ENCODE peak calls at places on chromosomes 7 and 10, in four cellular contexts. One of them, this sample, is unnamed.

GRCh38 chr10:86291616-86292340 is 74.8 kb downstream of the GRID1 start:
- DNase-seq in GM12865: no peak
- DNase-seq in heart left ventricle: no peak
- DNase-seq in GM23338: peak
- DNase-seq in this sample: no peak

GRCh38 chr10:110865804-110866482 is 5.8 kb upstream of the PDCD4 start:
- DNase-seq in GM23338: no peak
- DNase-seq in GM12865: peak
- DNase-seq in heart left ventricle: no peak
- DNase-seq in this sample: peak

GRCh38 chr10:132975976-132976682 is 33.8 kb upstream of the CFAP46 start:
- DNase-seq in GM12865: no peak
- DNase-seq in heart left ventricle: no peak
- DNase-seq in GM23338: no peak
- DNase-seq in this sample: no peak

GRCh38 chr10:106609867-106610266 is 554.6 kb downstream of the SORCS1 start:
- DNase-seq in heart left ventricle: no peak
- DNase-seq in GM23338: peak
- DNase-seq in GM12865: peak
- DNase-seq in this sample: no peak

GRCh38 chr10:81978238-81978637 is 103.2 kb downstream of the NRG3 start:
- DNase-seq in heart left ventricle: no peak
- DNase-seq in GM12865: peak
- DNase-seq in GM23338: peak
- DNase-seq in this sample: no peak

GRCh38 chr10:123869015-123869414 is 22.6 kb downstream of the CPXM2 start:
- DNase-seq in GM23338: no peak
- DNase-seq in GM12865: no peak
- DNase-seq in heart left ventricle: no peak
- DNase-seq in this sample: no peak

GRCh38 chr7:32511791-32512190 is 16.5 kb downstream of the AVL9 start:
- DNase-seq in GM12865: no peak
- DNase-seq in GM23338: no peak
- DNase-seq in heart left ventricle: no peak
- DNase-seq in this sample: no peak

GRCh38 chr10:112471878-112472487 is 25.0 kb downstream of the VTI1A start:
- DNase-seq in heart left ventricle: no peak
- DNase-seq in GM12865: peak
- DNase-seq in GM23338: peak
- DNase-seq in this sample: no peak

GRCh38 chr7:76514926-76515325 is 4.6 kb downstream of the UPK3B start:
- DNase-seq in GM12865: no peak
- DNase-seq in GM23338: peak
- DNase-seq in heart left ventricle: no peak
- DNase-seq in this sample: no peak

GRCh38 chr7:30846378-30846777 is 65.3 kb upstream of the AQP1 start:
- DNase-seq in GM12865: no peak
- DNase-seq in heart left ventricle: no peak
- DNase-seq in GM23338: no peak
- DNase-seq in this sample: no peak

GRCh38 chr7:64180989-64181388 is 26.0 kb upstream of the ZNF735 start:
- DNase-seq in heart left ventricle: no peak
- DNase-seq in GM12865: no peak
- DNase-seq in GM23338: peak
- DNase-seq in this sample: no peak

GRCh38 chr7:55211721-55212120 is 153.4 kb upstream of the LANCL2 start:
- DNase-seq in GM23338: peak
- DNase-seq in heart left ventricle: no peak
- DNase-seq in GM12865: no peak
- DNase-seq in this sample: no peak

GRCh38 chr10:82136103-82136502 is 261.1 kb downstream of the NRG3 start:
- DNase-seq in GM23338: no peak
- DNase-seq in heart left ventricle: no peak
- DNase-seq in GM12865: no peak
- DNase-seq in this sample: no peak

GRCh38 chr10:125325326-125325725 is 165.0 kb upstream of the CTBP2 start:
- DNase-seq in GM12865: no peak
- DNase-seq in GM23338: no peak
- DNase-seq in heart left ventricle: no peak
- DNase-seq in this sample: no peak

GRCh38 chr7:1810521-1810920 is 140.4 kb downstream of the ELFN1 start:
- DNase-seq in GM12865: no peak
- DNase-seq in GM23338: no peak
- DNase-seq in heart left ventricle: no peak
- DNase-seq in this sample: no peak

GRCh38 chr7:73892003-73892975 is 31.3 kb downstream of the TMEM270 start:
- DNase-seq in GM12865: no peak
- DNase-seq in GM23338: no peak
- DNase-seq in heart left ventricle: no peak
- DNase-seq in this sample: no peak

GRCh38 chr7:64849250-64849923 is 53.7 kb upstream of the ZNF273 start:
- DNase-seq in GM23338: peak
- DNase-seq in GM12865: no peak
- DNase-seq in heart left ventricle: no peak
- DNase-seq in this sample: no peak

GRCh38 chr7:6576024-6576866 is 1.0 kb upstream of the ZDHHC4 start:
- DNase-seq in heart left ventricle: no peak
- DNase-seq in GM23338: peak
- DNase-seq in GM12865: peak
- DNase-seq in this sample: no peak

GRCh38 chr7:2278026-2278425 is 36.0 kb downstream of the NUDT1 start:
- DNase-seq in GM12865: no peak
- DNase-seq in heart left ventricle: no peak
- DNase-seq in GM23338: no peak
- DNase-seq in this sample: no peak

GRCh38 chr10:53737132-53737531 is 964.5 kb upstream of the MBL2 start:
- DNase-seq in GM12865: no peak
- DNase-seq in GM23338: no peak
- DNase-seq in heart left ventricle: no peak
- DNase-seq in this sample: no peak

GRCh38 chr10:121853950-121854349 is 73.9 kb downstream of the ATE1 start:
- DNase-seq in heart left ventricle: no peak
- DNase-seq in GM12865: no peak
- DNase-seq in GM23338: no peak
- DNase-seq in this sample: no peak

GRCh38 chr7:125599387-125599786 is 669.8 kb upstream of the POT1 start:
- DNase-seq in heart left ventricle: no peak
- DNase-seq in GM23338: no peak
- DNase-seq in GM12865: no peak
- DNase-seq in this sample: no peak

GRCh38 chr7:129327076-129327475 is 102.2 kb downstream of the AHCYL2 start:
- DNase-seq in heart left ventricle: no peak
- DNase-seq in GM12865: no peak
- DNase-seq in GM23338: no peak
- DNase-seq in this sample: no peak

GRCh38 chr7:34832020-34832419 is 174.0 kb downstream of the NPSR1 start:
- DNase-seq in heart left ventricle: no peak
- DNase-seq in GM12865: no peak
- DNase-seq in GM23338: no peak
- DNase-seq in this sample: no peak

GRCh38 chr10:120719333-120719732 is 131.8 kb upstream of the WDR11 start:
- DNase-seq in GM12865: peak
- DNase-seq in GM23338: no peak
- DNase-seq in heart left ventricle: no peak
- DNase-seq in this sample: no peak

DNA sequence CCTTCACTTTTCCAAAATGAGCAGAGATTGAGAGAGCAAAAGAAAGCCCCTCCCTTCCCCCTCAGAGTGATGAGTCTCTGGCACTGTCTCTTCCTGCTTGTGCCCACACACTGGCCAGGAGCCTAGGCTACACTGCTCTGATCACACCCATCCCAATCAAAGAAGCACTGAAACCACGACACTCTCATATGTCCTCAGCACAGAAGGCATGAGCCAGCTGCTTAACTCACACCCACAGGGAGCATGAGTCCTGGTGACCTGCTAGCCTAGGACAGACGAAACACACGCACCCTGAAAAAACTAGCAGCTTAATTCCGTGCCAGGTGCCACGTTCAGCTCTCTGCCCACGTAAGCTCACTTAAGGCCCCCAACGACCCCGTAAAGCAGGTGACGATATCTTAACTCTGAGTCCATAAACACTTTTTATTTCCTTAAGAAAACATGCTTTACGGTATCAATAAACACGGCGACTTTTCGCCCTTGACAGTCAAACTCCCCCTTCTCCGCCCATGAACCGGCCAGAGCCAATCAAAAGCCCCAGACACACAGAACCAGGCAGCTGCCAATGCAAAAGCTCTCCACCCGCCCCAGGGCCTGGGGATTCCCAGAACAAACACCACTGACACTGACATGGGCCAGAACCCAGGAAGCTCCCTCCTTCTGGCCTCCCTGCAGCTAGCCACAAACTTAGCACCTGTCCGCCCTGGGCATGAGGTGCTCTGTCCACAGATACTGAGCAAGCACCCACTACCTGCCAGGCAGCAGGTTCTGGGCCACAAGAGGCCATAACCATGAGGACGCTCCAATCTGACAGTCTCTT is 69.0 kb downstream of the TNRC18 start:
- DNase-seq in GM12865: peak
- DNase-seq in GM23338: peak
- DNase-seq in heart left ventricle: peak
- DNase-seq in this sample: no peak
- H3K4me3 ChIP-seq in GM12865: no peak
- H3K4me3 ChIP-seq in GM23338: no peak
- H3K4me3 ChIP-seq in heart left ventricle: peak
- H3K4me3 ChIP-seq in this sample: no peak

GRCh38 chr7:155531686-155532085 is 14.7 kb downstream of the CNPY1 start:
- DNase-seq in heart left ventricle: no peak
- DNase-seq in GM12865: no peak
- DNase-seq in GM23338: no peak
- DNase-seq in this sample: no peak

GRCh38 chr7:155534691-155535090 is 11.7 kb downstream of the CNPY1 start:
- DNase-seq in heart left ventricle: no peak
- DNase-seq in GM12865: no peak
- DNase-seq in GM23338: no peak
- DNase-seq in this sample: no peak

GRCh38 chr7:155533827-155534690 is 12.3 kb downstream of the CNPY1 start:
- DNase-seq in GM12865: peak
- DNase-seq in GM23338: peak
- DNase-seq in heart left ventricle: no peak
- DNase-seq in this sample: peak

GRCh38 chr7:155532792-155533119 is 13.6 kb downstream of the CNPY1 start:
- DNase-seq in GM23338: no peak
- DNase-seq in heart left ventricle: no peak
- DNase-seq in GM12865: no peak
- DNase-seq in this sample: no peak

DNA sequence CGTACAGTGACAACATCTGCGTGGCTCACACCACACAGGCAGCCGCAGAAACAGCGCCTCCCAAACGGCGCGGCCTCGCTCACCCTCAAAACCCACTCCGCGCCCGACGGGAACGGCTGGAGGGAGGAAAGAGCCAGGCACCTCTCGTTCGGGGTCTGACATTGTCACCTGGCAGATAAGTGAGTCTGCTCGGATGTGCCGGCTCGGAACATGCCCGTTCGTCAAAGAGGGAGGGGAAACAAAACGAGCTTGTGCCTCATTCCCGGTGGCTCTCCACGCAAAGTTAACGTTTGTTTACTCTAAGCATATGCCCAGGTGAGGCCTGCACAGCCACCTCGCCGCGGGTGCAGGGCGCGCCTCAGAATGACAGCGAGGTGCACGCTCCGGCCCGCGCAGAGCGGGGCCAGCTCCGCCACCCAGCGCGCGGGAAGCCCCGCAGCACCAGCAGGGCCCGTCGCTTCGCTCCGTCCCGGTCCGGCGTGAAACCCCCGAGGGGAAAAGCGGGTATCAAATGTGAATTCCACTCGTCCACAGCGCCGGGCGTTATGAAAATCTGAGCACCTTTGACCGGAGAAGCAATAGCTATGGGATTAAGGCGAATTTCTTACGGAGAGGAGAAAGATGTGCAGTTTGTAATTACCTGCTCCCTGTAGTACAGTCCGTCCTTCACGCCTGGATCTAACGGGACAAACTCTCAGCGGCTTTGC is 13.1 kb downstream of the CNPY1 start:
- DNase-seq in heart left ventricle: no peak
- DNase-seq in GM12865: no peak
- DNase-seq in GM23338: peak
- DNase-seq in this sample: no peak
- TF ChIP-seq CTCF in heart left ventricle: no peak
- TF ChIP-seq CTCF in GM12865: no peak
- TF ChIP-seq CTCF in GM23338: no peak
- TF ChIP-seq CTCF in this sample: no peak

GRCh38 chr10:14009315-14010082 is 321.2 kb downstream of the FRMD4A start:
- DNase-seq in heart left ventricle: no peak
- DNase-seq in GM23338: no peak
- DNase-seq in GM12865: peak
- DNase-seq in this sample: peak

GRCh38 chr10:14010827-14011574 is 319.7 kb downstream of the FRMD4A start:
- DNase-seq in GM23338: no peak
- DNase-seq in GM12865: no peak
- DNase-seq in heart left ventricle: no peak
- DNase-seq in this sample: no peak

GRCh38 chr10:14014423-14014822 is 316.3 kb downstream of the FRMD4A start:
- DNase-seq in heart left ventricle: no peak
- DNase-seq in GM12865: no peak
- DNase-seq in GM23338: no peak
- DNase-seq in this sample: no peak

GRCh38 chr10:14008648-14009072 is 322.1 kb downstream of the FRMD4A start:
- DNase-seq in GM23338: no peak
- DNase-seq in GM12865: no peak
- DNase-seq in heart left ventricle: no peak
- DNase-seq in this sample: no peak

DNA sequence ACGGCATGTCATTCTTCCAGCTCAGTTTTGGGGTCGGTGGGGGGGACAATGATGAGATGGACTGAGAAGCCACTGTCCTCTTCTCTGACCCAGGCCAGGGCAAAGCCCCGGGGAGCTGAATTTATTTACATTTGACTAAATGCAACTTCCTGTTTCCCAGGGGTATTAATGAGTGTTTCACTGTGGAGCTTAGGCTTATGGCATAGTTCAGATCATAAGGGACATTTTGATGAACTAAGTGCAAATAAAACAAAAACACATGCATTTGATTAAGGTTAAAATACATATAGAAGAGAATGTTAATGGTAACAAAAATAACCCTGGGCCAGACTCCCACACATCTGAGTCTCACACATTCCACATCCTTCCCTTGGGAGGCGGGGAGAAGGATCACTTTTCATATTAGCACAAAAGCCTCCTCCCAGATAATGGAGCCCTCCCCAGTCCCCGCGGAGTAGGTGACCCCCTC is 320.6 kb downstream of the FRMD4A start:
- DNase-seq in heart left ventricle: peak
- DNase-seq in GM12865: peak
- DNase-seq in GM23338: peak
- DNase-seq in this sample: no peak
- H3K4me3 ChIP-seq in heart left ventricle: peak
- H3K4me3 ChIP-seq in GM12865: peak
- H3K4me3 ChIP-seq in GM23338: no peak
- H3K4me3 ChIP-seq in this sample: peak

DNA sequence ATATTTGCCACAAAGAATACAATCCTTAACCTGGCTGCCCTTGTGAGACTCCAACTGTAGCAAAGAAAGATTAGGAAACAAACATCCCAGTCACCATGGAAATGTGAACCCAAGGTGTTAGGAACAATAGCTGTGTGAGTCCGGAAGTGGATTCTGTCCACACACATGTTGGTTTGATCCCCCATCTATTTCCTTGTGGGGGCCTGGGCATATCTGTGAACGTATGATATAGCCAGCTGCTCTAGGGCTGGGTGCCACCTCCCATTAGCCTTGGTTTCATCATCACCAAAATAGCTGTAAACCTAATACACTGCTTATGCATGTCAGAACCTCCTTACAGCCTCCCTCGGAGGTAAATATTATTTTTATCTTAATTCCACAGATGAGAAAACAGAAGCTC is 26.4 kb downstream of the GRK5 start:
- DNase-seq in heart left ventricle: no peak
- DNase-seq in GM12865: no peak
- DNase-seq in GM23338: no peak
- DNase-seq in this sample: no peak
- TF ChIP-seq CTCF in heart left ventricle: no peak
- TF ChIP-seq CTCF in GM12865: no peak
- TF ChIP-seq CTCF in GM23338: no peak
- TF ChIP-seq CTCF in this sample: no peak